ENCODE peak calls at places on chromosomes 4 and X, in eight cellular contexts. I, Q, X, J, T, O, C and G are unnamed samples.

GRCh38 chr4:159047478-159048165 is 55.3 kb upstream of the RAPGEF2 start:
- DNase-seq in I (no peak), Q (no peak), X (no peak), J (no peak), T (no peak), O (no peak), C (no peak), G (no peak)

GRCh38 chr4:138727704-138728103 is 287.9 kb upstream of the NOCT start:
- DNase-seq in I (no peak), Q (no peak), X (no peak), J (no peak), T (no peak), O (peak), C (no peak), G (no peak)

GRCh38 chrX:16633754-16634153 is 16.2 kb upstream of the S100G start:
- DNase-seq in I (no peak), Q (no peak), X (no peak), J (no peak), T (no peak), O (no peak), C (no peak), G (no peak)

GRCh38 chr4:74311696-74312313 is 3.5 kb downstream of the EPGN start:
- DNase-seq in I (no peak), Q (peak), X (no peak), J (no peak), T (peak), O (peak), C (peak), G (peak)

GRCh38 chr4:40200881-40201797 is 4.3 kb downstream of the RHOH start:
- DNase-seq in I (no peak), Q (no peak), X (no peak), J (no peak), T (no peak), O (no peak), C (no peak), G (peak)

GRCh38 chr4:24988776-24989175 is 42.0 kb downstream of the LGI2 start:
- DNase-seq in I (no peak), Q (no peak), X (no peak), J (no peak), T (peak), O (no peak), C (no peak), G (no peak)

GRCh38 chrX:31656013-31656412 is 584.2 kb upstream of the FTHL17 start:
- DNase-seq in I (no peak), Q (no peak), X (no peak), J (no peak), T (no peak), O (no peak), C (no peak), G (no peak)

GRCh38 chr4:39562792-39563191 is 35.6 kb upstream of the UGDH start:
- DNase-seq in I (no peak), Q (no peak), X (no peak), J (no peak), T (no peak), O (no peak), C (no peak), G (no peak)

GRCh38 chr4:48041535-48042137 is 25.1 kb downstream of the NIPAL1 start:
- DNase-seq in I (no peak), Q (no peak), X (no peak), J (peak), T (no peak), O (no peak), C (no peak), G (no peak)

GRCh38 chrX:131366387-131366786 is 77.3 kb upstream of the IGSF1 start:
- DNase-seq in I (no peak), Q (no peak), X (no peak), J (no peak), T (peak), O (no peak), C (no peak), G (no peak)

GRCh38 chr4:43843501-43843900 is 605.1 kb downstream of the KCTD8 start:
- DNase-seq in I (no peak), Q (no peak), X (no peak), J (no peak), T (no peak), O (no peak), C (no peak), G (no peak)

GRCh38 chrX:136752796-136753195 is 27.9 kb downstream of the ARHGEF6 start:
- DNase-seq in I (no peak), Q (no peak), X (no peak), J (no peak), T (no peak), O (no peak), C (no peak), G (no peak)

GRCh38 chrX:17736478-17736855 is 826 bp upstream of the SCML1 start:
- DNase-seq in I (no peak), Q (no peak), X (no peak), J (no peak), T (no peak), O (no peak), C (no peak), G (no peak)

GRCh38 chr4:119683518-119683917 is 54.9 kb upstream of the PDE5A start:
- DNase-seq in I (no peak), Q (no peak), X (no peak), J (no peak), T (no peak), O (no peak), C (peak), G (peak)

GRCh38 chr4:122117743-122118142 is 34.4 kb upstream of the BLTP1 start:
- DNase-seq in I (no peak), Q (no peak), X (no peak), J (no peak), T (no peak), O (no peak), C (no peak), G (peak)

GRCh38 chr4:74014332-74014731 is 15.9 kb upstream of the CXCL5 start:
- DNase-seq in I (no peak), Q (no peak), X (no peak), J (no peak), T (no peak), O (no peak), C (no peak), G (no peak)

GRCh38 chr4:180557348-180557747 is 1685.9 kb upstream of the TENM3 start:
- DNase-seq in I (no peak), Q (no peak), X (no peak), J (no peak), T (no peak), O (no peak), C (no peak), G (no peak)

GRCh38 chr4:115360441-115360840 is 247.0 kb upstream of the NDST4 start:
- DNase-seq in I (no peak), Q (peak), X (no peak), J (no peak), T (no peak), O (no peak), C (no peak), G (no peak)

GRCh38 chrX:121010218-121010617 is 24.7 kb upstream of the CT47A1 start:
- DNase-seq in I (no peak), Q (no peak), X (no peak), J (no peak), T (no peak), O (no peak), C (no peak), G (no peak)

GRCh38 chr4:19224820-19225219 is 1026.9 kb upstream of the SLIT2 start:
- DNase-seq in I (no peak), Q (peak), X (no peak), J (no peak), T (peak), O (peak), C (peak), G (no peak)

GRCh38 chrX:3678287-3678686 is 35.2 kb downstream of the PRKX start:
- DNase-seq in I (no peak), Q (no peak), X (no peak), J (no peak), T (no peak), O (no peak), C (no peak), G (no peak)

GRCh38 chr4:2811830-2812599 is 19.1 kb downstream of the SH3BP2 start:
- DNase-seq in I (peak), Q (no peak), X (peak), J (peak), T (peak), O (peak), C (no peak), G (no peak)

GRCh38 chrX:66150188-66150587 is 13.9 kb upstream of the HEPH start:
- DNase-seq in I (no peak), Q (no peak), X (no peak), J (no peak), T (no peak), O (no peak), C (no peak), G (no peak)

GRCh38 chr4:84582302-84582987 is 482 bp upstream of the CDS1 start:
- DNase-seq in I (peak), Q (peak), X (peak), J (peak), T (peak), O (peak), C (peak), G (no peak)

GRCh38 chr4:108377021-108377420 is 208.3 kb upstream of the LEF1 start:
- DNase-seq in I (no peak), Q (no peak), X (no peak), J (no peak), T (no peak), O (no peak), C (no peak), G (no peak)

GRCh38 chr4:82601242-82602015 is 39.6 kb upstream of the TMEM150C start:
- DNase-seq in I (no peak), Q (no peak), X (no peak), J (no peak), T (no peak), O (no peak), C (no peak), G (no peak)

GRCh38 chr4:39030726-39031125 is 1.5 kb downstream of the TMEM156 start:
- DNase-seq in I (no peak), Q (no peak), X (no peak), J (no peak), T (no peak), O (no peak), C (no peak), G (no peak)

GRCh38 chr4:82136161-82136801 is 237.5 kb downstream of the HNRNPD start:
- DNase-seq in I (no peak), Q (no peak), X (no peak), J (no peak), T (no peak), O (no peak), C (no peak), G (no peak)

GRCh38 chr4:176883108-176883550 is 90.4 kb upstream of the VEGFC start:
- DNase-seq in I (no peak), Q (peak), X (no peak), J (no peak), T (no peak), O (no peak), C (no peak), G (no peak)

GRCh38 chr4:110663738-110664444 is 41.0 kb upstream of the PITX2 start:
- DNase-seq in I (no peak), Q (peak), X (no peak), J (no peak), T (no peak), O (no peak), C (no peak), G (no peak)

GRCh38 chrX:45497290-45497689 is 296.6 kb upstream of the DIPK2B start:
- DNase-seq in I (no peak), Q (no peak), X (no peak), J (no peak), T (no peak), O (no peak), C (no peak), G (no peak)